ENCODE peak calls at places on chromosomes 16 and 17, in four cellular contexts. H is left ventricle myocardium inferior, A is sigmoid colon, S is OCI-LY7. K is an unnamed sample.
A peak's percentile ranks its signal among the peaks of the same experiment; 100 is the strongest.

GRCh38 chr16:71658771-71659170 is 32.8 kb downstream of the MARVELD3 start:
- DNase-seq in H (no peak), S (no peak), A (no peak), K (no peak)

GRCh38 chr16:11447272-11447671 is 102.0 kb downstream of the RMI2 start:
- DNase-seq in H (no peak), A (no peak), S (no peak), K (no peak)

GRCh38 chr17:40097087-40097486 is 3.3 kb downstream of the NR1D1 start:
- DNase-seq in S (no peak), A (peak; percentile 67), H (no peak), K (no peak)

GRCh38 chr17:78879679-78880186 is 23.3 kb downstream of the CEP295NL start:
- DNase-seq in S (no peak), H (peak; percentile 81), A (peak; percentile 94), K (no peak)

GRCh38 chr17:40342575-40343058 is 21.9 kb downstream of the GJD3 start:
- DNase-seq in A (no peak), H (no peak), S (no peak), K (no peak)

GRCh38 chr16:12876778-12877177 is 24.6 kb upstream of the SHISA9 start:
- DNase-seq in S (no peak), H (no peak), A (no peak), K (no peak)

GRCh38 chr17:41347872-41348760 is 2.5 kb downstream of the KRT33A start:
- DNase-seq in H (no peak), S (no peak), A (no peak), K (no peak)

GRCh38 chr17:4304417-4305027 is 40.7 kb upstream of the ANKFY1 start:
- DNase-seq in H (no peak), S (peak; percentile 65), A (no peak), K (no peak)

GRCh38 chr16:3553138-3553923 is 23.9 kb downstream of the NLRC3 start:
- DNase-seq in A (no peak), S (no peak), H (no peak), K (no peak)

GRCh38 chr16:1971678-1972489 is at the start of gene TBL3:
- DNase-seq in A (peak; percentile 97), S (peak; percentile 97), H (peak; percentile 94), K (peak; percentile 95)

GRCh38 chr16:19434584-19434983 is 16.9 kb downstream of the TMC5 start:
- DNase-seq in A (no peak), H (no peak), S (no peak), K (no peak)

GRCh38 chr17:79830303-79830702 is 8.9 kb downstream of the CBX4 start:
- DNase-seq in S (no peak), A (no peak), H (no peak), K (no peak)

GRCh38 chr17:41800601-41801373 is 11.0 kb downstream of the P3H4 start:
- DNase-seq in S (peak; percentile 70), A (peak; percentile 74), H (no peak), K (peak; percentile 79)

GRCh38 chr16:74100405-74101316 is 196.0 kb upstream of the PSMD7 start:
- DNase-seq in A (no peak), H (no peak), S (no peak), K (no peak)

GRCh38 chr17:47935961-47936360 is 5.4 kb upstream of the PNPO start:
- DNase-seq in S (no peak), H (no peak), A (no peak), K (no peak)

GRCh38 chr16:82963653-82964052 is 336.9 kb downstream of the CDH13 start:
- DNase-seq in A (no peak), S (no peak), H (no peak), K (no peak)

GRCh38 chr16:87469186-87469585 is 23.6 kb downstream of the ZCCHC14 start:
- DNase-seq in H (no peak), A (no peak), S (no peak), K (no peak)

GRCh38 chr16:17229766-17230165 is 241.0 kb downstream of the XYLT1 start:
- DNase-seq in S (no peak), H (no peak), A (no peak), K (no peak)

GRCh38 chr17:67156269-67157199 is 88.5 kb downstream of the HELZ start:
- DNase-seq in H (no peak), A (no peak), S (no peak), K (no peak)

GRCh38 chr17:56772442-56772841 is 61.3 kb downstream of the C17orf67 start:
- DNase-seq in H (no peak), S (no peak), A (no peak), K (no peak)

GRCh38 chr16:86923656-86924055 is 345.3 kb downstream of the FOXL1 start:
- DNase-seq in S (no peak), H (no peak), A (no peak), K (no peak)

GRCh38 chr16:68784226-68784625 is 47.1 kb downstream of the CDH1 start:
- DNase-seq in A (no peak), H (no peak), S (no peak), K (no peak)

GRCh38 chr17:16888413-16889087 is 83.4 kb downstream of the TNFRSF13B start:
- DNase-seq in A (no peak), S (no peak), H (no peak), K (no peak)

GRCh38 chr17:44105483-44105882 is 18.0 kb downstream of the HDAC5 start:
- DNase-seq in H (no peak), S (no peak), A (no peak), K (no peak)

GRCh38 chr16:66171578-66171977 is 194.9 kb upstream of the CDH5 start:
- DNase-seq in H (no peak), S (no peak), A (no peak), K (no peak)

GRCh38 chr16:66176111-66176510 is 190.4 kb upstream of the CDH5 start:
- DNase-seq in H (no peak), S (no peak), A (no peak), K (no peak)

GRCh38 chr16:66176731-66177130 is 189.8 kb upstream of the CDH5 start:
- DNase-seq in A (no peak), S (no peak), H (no peak), K (no peak)

GRCh38 chr16:66175580-66175979 is 190.9 kb upstream of the CDH5 start:
- DNase-seq in H (no peak), S (no peak), A (no peak), K (no peak)

GRCh38 chr16:66175058-66175457 is 191.4 kb upstream of the CDH5 start:
- DNase-seq in A (no peak), H (no peak), S (no peak), K (no peak)
- H3K4me3 ChIP-seq in A (no peak overlapping the region), H (no peak overlapping the region), S (no peak overlapping the region), K (no peak overlapping the region)

GRCh38 chr17:36825113-36825955 is 111.9 kb upstream of the LHX1 start:
- DNase-seq in H (no peak), S (no peak), A (no peak), K (no peak)
- TF ChIP-seq CTCF in H (no peak), S (no peak), A (no peak), K (no peak)

DNA sequence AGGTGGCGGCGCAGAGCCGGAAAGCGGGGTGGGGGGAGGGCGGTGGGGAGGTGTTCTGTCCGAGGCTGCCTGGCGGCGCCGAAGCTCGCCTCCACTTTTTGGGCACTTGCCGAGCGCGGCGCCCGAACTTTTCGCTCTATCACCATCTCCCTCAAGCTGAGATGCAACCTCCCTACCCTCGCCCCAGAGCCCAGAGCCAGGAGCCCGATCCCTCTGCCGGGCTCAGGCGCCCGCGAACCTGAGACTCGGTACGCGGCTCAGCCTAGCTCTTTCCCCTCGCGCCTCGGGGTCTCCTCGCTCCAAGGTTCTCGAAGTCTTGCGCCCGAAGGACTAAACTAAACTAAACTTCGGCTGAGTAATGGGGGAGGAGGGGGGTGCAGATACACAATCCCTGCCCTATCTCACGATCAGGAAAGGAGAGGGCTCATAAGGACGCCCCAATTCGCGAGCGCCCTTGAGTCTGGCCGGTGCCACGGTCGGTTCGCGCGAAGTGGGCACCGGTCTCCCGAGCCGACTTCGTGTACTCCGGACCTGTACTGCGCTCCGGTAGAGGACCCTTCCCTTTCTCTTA is 1.7 kb upstream of the SALL1 start:
- DNase-seq in H (no peak), A (no peak), S (no peak), K (no peak)
- H3K4me3 ChIP-seq in H (peak overlapping the region; percentile 66), A (peak overlapping the region; percentile 52), S (no peak overlapping the region), K (peak overlapping the region; percentile 27)

DNA sequence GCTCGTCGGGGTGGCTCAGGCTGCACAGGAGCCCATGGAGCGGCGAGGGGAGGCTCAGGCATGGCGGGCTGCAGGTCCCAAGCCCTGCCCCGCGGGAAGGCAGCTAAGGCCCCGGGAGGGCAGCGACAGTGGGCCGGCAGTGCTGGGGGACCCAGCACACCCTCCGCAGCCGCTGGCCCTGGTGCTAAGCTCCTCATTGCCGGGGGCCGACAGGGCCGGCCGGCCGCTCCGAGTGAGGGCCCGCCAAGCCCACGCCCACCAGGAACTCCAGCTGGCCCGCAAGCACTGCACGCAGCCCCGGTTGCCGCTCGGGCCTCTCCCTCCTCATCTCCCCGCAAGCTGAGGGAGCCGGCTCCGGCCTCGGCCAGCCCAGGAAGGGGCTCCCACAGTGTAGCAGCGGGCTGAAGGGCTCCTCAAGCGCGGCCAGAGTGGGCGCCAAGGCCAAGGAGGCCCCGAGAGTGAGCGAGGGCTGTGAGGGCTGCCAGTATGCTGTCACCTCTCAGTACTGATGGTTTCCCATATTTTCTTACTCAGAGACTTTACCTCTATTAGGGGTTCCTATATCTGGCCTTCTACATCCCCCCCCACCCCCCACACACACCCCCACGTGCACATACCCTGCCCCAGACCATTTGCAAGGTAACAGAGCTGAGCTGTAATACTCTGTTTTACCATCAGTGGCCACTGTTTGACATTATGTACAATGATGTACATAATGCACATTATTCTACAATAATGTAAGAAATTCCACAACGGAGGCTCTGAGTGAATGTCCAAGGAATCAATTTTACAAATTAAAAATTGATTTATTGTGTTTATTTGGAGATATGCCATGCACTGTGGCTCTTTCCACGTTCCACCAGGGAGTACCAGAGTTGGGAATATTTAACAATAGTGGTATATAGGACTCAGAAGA is 3.7 kb upstream of the VAT1L start:
- DNase-seq in H (no peak), A (no peak), S (no peak), K (no peak)
- TF ChIP-seq CTCF in H (peak; percentile 24), A (no peak), S (peak; percentile 46), K (no peak)

GRCh38 chr16:89325861-89326471 is 108.5 kb downstream of the ZNF778 start:
- DNase-seq in S (peak; percentile 44), A (peak; percentile 87), H (peak; percentile 47), K (peak; percentile 70)
- H3K4me3 ChIP-seq in S (peak overlapping the region; percentile 2), A (peak overlapping the region; percentile 24), H (peak overlapping the region; percentile 39), K (no peak overlapping the region)

DNA sequence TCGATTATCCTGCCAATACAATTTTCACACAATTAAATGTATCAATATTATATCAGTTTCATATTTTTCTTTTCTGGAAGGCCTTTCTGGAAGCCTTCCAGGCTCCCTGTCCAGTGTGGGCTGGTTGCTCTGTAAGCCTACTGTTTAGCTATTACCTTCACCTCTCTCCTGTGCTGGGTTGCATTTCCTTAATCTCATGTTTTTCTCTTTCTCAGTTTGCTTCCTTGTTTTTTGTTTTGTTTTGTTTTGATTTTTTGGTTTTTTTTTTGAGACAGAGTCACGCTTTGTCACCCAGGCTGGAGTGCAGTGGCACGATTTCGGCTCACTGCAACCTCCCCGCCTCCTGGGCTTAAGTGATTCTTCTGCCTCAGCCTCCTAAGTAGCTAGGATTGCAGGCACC is 6.8 kb downstream of the SEPHS2 start:
- DNase-seq in A (no peak), S (no peak), H (no peak), K (no peak)
- TF ChIP-seq CTCF in A (no peak), S (no peak), H (no peak), K (no peak)

GRCh38 chr16:56616608-56617211 is 8.3 kb downstream of the MT2A start:
- DNase-seq in A (no peak), H (no peak), S (no peak), K (no peak)
- H3K4me3 ChIP-seq in A (peak overlapping the region; percentile 48), H (peak overlapping the region; percentile 66), S (no peak overlapping the region), K (peak overlapping the region; percentile 52)

GRCh38 chr17:5592382-5592781 is 8.1 kb upstream of the NLRP1 start:
- DNase-seq in S (peak; percentile 62), A (no peak), H (no peak), K (no peak)
- TF ChIP-seq CTCF in S (peak; percentile 82), A (peak; percentile 47), H (peak; percentile 64), K (peak; percentile 55)

K was measured in lower lobe of right lung.